ENCODE peak calls at places on chromosomes 5 and 9, in six cellular contexts. Y is psoas muscle; U is transverse colon; V is effector memory CD4-positive, alpha-beta T cell; G is PC-3; T is pancreas. J is an unnamed sample. For H3K9me3, the result is how much of the 10 kb centered on the place peaks cover.

GRCh38 chr9:90943341-90943740 is 141.7 kb downstream of the SYK start:
- DNase-seq in Y (no peak), U (no peak), V (no peak), G (peak), T (no peak), J (no peak)

GRCh38 chr5:14201325-14202061 is 58.4 kb downstream of the TRIO start:
- DNase-seq in Y (no peak), U (no peak), V (no peak), G (peak), T (no peak), J (no peak)

GRCh38 chr9:72834994-72835393 is 117.9 kb downstream of the ALDH1A1 start:
- DNase-seq in Y (no peak), U (no peak), V (no peak), G (no peak), T (no peak), J (no peak)

GRCh38 chr5:88882321-88883038 is 504 bp downstream of the MEF2C start:
- DNase-seq in Y (no peak), U (no peak), V (no peak), G (peak), T (no peak), J (no peak)

GRCh38 chr9:17744786-17745185 is 165.9 kb downstream of the SH3GL2 start:
- DNase-seq in Y (no peak), U (no peak), V (no peak), G (peak), T (no peak), J (no peak)

GRCh38 chr5:83077662-83078261 is 415 bp downstream of the XRCC4 start:
- DNase-seq in Y (no peak), U (peak), V (peak), G (no peak), T (no peak), J (peak)

GRCh38 chr9:132795511-132796303 is 82.4 kb downstream of the AK8 start:
- DNase-seq in Y (no peak), U (no peak), V (no peak), G (no peak), T (no peak), J (no peak)

GRCh38 chr9:137085918-137086530 is 761 bp upstream of the MAN1B1 start:
- DNase-seq in Y (peak), U (peak), V (peak), G (peak), T (no peak), J (peak)

GRCh38 chr5:180860273-180860886 is 696 bp downstream of the ZFP62 start:
- DNase-seq in Y (no peak), U (peak), V (peak), G (peak), T (no peak), J (no peak)

GRCh38 chr5:75510836-75511434 is 494 bp downstream of the CERT1 start:
- DNase-seq in Y (peak), U (peak), V (peak), G (peak), T (no peak), J (peak)

GRCh38 chr9:136858844-136859757 is 7.0 kb downstream of the MAMDC4 start:
- DNase-seq in Y (peak), U (peak), V (no peak), G (peak), T (peak), J (no peak)

GRCh38 chr5:102583663-102584062 is 84.9 kb upstream of the SLCO6A1 start:
- DNase-seq in Y (no peak), U (no peak), V (no peak), G (peak), T (no peak), J (no peak)

GRCh38 chr9:113005777-113006176 is 6.2 kb downstream of the ZNF883 start:
- DNase-seq in Y (no peak), U (no peak), V (no peak), G (peak), T (no peak), J (no peak)
- H3K9me3 ChIP-seq in Y (under half), U (under half), V (under half), G (under half), T (under half), J (under half)

GRCh38 chr9:103355000-103355399 is 359.9 kb downstream of the CYLC2 start:
- DNase-seq in Y (no peak), U (no peak), V (no peak), G (no peak), T (no peak), J (no peak)
- H3K9me3 ChIP-seq in Y (under half), U (under half), V (under half), G (under half), T (under half), J (under half)

GRCh38 chr9:21904371-21904770 is 89.8 kb downstream of the CDKN2A start:
- DNase-seq in Y (no peak), U (no peak), V (no peak), G (no peak), T (no peak), J (no peak)

GRCh38 chr9:21901538-21901937 is 92.7 kb downstream of the CDKN2A start:
- DNase-seq in Y (no peak), U (no peak), V (no peak), G (no peak), T (no peak), J (no peak)

GRCh38 chr9:21904776-21905175 is 89.4 kb downstream of the CDKN2A start:
- DNase-seq in Y (no peak), U (no peak), V (no peak), G (peak), T (no peak), J (no peak)

GRCh38 chr9:21903380-21903965 is 90.7 kb downstream of the CDKN2A start:
- DNase-seq in Y (no peak), U (no peak), V (no peak), G (no peak), T (no peak), J (no peak)

DNA sequence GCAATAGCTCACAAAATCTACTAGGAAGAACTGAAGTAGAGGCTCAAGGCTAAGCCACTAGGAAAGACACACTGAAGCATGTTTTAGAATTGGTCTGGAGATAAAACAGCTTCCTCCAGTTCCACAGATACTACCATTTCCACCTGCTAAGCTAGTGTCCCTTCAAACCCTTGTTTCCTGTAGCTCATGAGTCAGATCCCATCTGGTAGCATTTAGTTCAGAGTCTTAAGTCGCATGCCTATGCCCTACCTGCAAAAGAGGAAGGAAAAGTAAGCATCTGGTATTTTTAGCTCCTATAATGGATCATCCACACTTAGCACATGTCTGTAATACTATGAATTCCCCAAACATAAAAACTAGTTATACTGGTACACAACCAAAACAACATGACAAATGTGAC is 92.1 kb downstream of the CDKN2A start:
- DNase-seq in Y (no peak), U (no peak), V (no peak), G (peak), T (no peak), J (no peak)
- H3K9me3 ChIP-seq in Y (under half), U (under half), V (under half), G (under half), T (under half), J (under half)

DNA sequence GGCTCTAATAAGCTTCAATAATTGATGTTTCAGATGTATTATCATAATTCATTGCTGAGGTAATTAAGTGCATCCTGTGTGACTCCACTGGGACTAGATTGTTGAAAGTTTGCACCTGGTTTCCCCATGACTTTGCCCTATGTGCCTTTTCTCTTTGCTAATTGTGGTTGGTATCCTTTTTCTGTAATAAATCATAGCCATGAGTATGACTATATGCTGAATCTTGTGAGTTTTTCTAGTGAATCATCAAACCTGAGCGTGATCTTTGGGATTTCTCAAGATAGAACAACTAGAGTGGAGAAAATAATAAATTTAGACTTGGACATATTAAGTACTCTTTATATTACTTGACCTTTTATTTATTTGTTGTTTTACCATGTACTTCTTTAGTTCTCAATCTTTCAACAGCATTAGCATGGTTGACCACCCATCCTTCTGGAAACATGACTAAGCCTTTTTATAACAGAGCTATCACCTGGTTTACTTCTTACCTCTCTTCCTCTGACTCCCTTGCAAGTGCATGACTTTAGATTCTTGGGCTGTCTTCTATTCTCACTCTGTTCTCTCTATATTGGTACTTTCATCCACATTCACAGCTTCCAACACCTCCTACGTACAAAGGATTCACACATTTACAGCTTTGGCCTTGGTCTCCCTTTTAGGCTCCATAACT is 239.6 kb upstream of the TAS2R1 start:
- DNase-seq in Y (no peak), U (no peak), V (no peak), G (peak), T (no peak), J (no peak)
- H3K9me3 ChIP-seq in Y (under half), U (under half), V (under half), G (under half), T (under half), J (under half)

DNA sequence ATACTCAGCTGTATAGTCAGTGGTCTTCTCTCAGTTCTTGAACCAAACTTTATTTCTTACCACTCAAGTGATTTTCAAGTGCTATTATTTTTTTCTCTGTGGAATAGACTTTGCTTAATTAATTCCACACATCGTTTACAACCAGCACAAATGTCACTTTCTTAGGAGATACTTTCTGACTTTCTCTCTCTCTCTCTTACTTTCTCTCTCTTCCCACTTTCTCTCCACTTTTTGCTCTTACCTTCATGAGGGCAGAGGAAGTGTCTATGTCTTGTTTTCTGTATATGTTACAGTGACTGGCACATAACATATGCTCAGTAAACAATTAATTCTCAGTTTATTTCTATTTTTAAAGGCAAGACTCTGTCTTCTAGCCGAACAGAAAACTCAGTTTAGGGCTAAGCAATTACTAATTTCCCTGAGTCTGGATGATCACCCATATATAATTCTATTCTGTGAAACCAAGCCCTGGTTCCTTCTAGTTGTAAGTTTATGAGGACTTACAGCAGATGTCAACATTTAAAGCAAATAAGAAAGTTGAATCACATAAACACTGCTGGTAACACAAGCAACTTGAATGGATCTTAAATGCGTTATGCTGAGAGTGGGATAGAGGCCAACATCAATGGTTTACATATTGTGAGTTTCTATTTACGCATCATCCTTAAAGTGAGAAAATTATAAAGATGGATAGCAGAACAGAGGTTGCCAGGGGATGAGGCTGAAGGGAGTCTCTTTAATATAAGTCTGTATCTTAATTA is 791.4 kb downstream of the MTRR start:
- DNase-seq in Y (no peak), U (no peak), V (no peak), G (no peak), T (no peak), J (no peak)
- H3K9me3 ChIP-seq in Y (under half), U (under half), V (under half), G (under half), T (under half), J (under half)

DNA sequence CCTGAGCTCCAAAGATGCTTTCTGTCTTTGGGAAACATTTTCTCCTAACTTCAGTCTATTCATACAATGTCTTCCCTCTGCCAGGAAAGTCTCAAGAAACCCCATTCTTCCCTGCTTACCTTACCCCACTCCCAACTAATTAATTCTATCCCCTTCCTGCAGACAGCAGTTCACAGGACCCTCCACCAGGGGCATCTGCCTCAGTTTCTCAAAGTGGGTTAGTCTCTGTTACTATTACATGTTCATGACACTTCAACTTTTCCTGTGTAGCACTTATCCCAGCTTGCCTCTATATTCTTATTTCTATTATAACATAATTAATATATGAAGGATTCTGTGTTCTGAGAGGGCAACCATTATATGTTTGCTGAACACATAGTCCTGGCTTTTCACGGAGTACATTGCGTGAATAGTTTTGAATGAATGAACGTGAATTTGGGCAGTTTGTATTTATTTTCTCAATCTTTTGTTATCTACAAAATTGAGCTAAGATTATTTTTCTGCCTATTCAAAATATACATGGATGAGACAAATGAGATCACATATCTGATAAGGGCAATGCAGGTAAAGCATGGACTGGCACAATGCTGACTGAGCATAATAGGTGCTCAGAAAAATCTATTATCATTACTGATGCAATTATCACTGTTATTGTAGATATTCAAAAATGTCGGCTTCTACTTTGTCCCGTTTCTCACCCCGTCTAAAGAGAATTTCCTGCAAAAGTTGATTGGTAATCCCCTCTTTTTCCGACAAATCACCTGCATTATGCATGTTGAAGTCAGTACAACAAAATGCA is 341.1 kb downstream of the BRINP1 start:
- DNase-seq in Y (no peak), U (no peak), V (no peak), G (no peak), T (no peak), J (no peak)
- H3K9me3 ChIP-seq in Y (under half), U (under half), V (under half), G (under half), T (under half), J (under half)